ENCODE peak calls at places on chromosome 4, in four cellular contexts. L, W, B and F are unnamed samples.
A peak's percentile ranks its signal among the peaks of the same experiment; 100 is the strongest.

GRCh38 chr4:30399476-30399875 is 320.7 kb upstream of the PCDH7 start:
- DNase-seq in W (no peak), B (no peak), L (no peak), F (no peak)

GRCh38 chr4:88846232-88846790 is 148.7 kb upstream of the NAP1L5 start:
- DNase-seq in W (no peak), L (no peak), B (no peak), F (no peak)

GRCh38 chr4:66688674-66689073 is 856.6 kb downstream of the CENPC start:
- DNase-seq in B (peak; percentile 19), W (no peak), L (no peak), F (no peak)

GRCh38 chr4:182067828-182068227 is 175.4 kb upstream of the TENM3 start:
- DNase-seq in L (no peak), B (no peak), W (no peak), F (no peak)

GRCh38 chr4:3680656-3681055 is 85.5 kb upstream of the ADRA2C start:
- DNase-seq in L (no peak), W (no peak), B (no peak), F (no peak)

GRCh38 chr4:156774422-156774821 is 197.2 kb downstream of the PDGFC start:
- DNase-seq in W (no peak), B (no peak), L (no peak), F (no peak)

GRCh38 chr4:123298798-123299197 is 97.8 kb upstream of the SPRY1 start:
- DNase-seq in B (no peak), L (no peak), W (no peak), F (no peak)

GRCh38 chr4:94877973-94878372 is 120.2 kb downstream of the BMPR1B start:
- DNase-seq in L (no peak), W (no peak), B (no peak), F (no peak)

GRCh38 chr4:82774711-82775171 is 23.9 kb downstream of the SCD5 start:
- DNase-seq in W (no peak), L (no peak), B (no peak), F (no peak)

GRCh38 chr4:112075129-112075753 is 70.0 kb upstream of the FAM241A start:
- DNase-seq in W (no peak), B (peak; percentile 17), L (peak; percentile 47), F (peak; percentile 36)

GRCh38 chr4:148057425-148058020 is 325.6 kb downstream of the ARHGAP10 start:
- DNase-seq in W (no peak), B (no peak), L (no peak), F (no peak)

GRCh38 chr4:90727938-90728337 is 600.7 kb downstream of the CCSER1 start:
- DNase-seq in B (no peak), W (no peak), L (no peak), F (no peak)

GRCh38 chr4:38980903-38981676 is 51.1 kb downstream of the TMEM156 start:
- DNase-seq in W (no peak), L (no peak), B (no peak), F (peak; percentile 24)

GRCh38 chr4:43411226-43411625 is 518.7 kb downstream of the GRXCR1 start:
- DNase-seq in W (no peak), L (no peak), B (no peak), F (no peak)

GRCh38 chr4:40886931-40887330 is 137.2 kb downstream of the NSUN7 start:
- DNase-seq in B (no peak), L (no peak), W (no peak), F (no peak)

GRCh38 chr4:138115053-138115452 is 127.1 kb downstream of the SLC7A11 start:
- DNase-seq in L (no peak), B (no peak), W (no peak), F (no peak)

GRCh38 chr4:60452259-60452658 is 747.9 kb upstream of the ADGRL3 start:
- DNase-seq in B (no peak), L (no peak), W (no peak), F (no peak)

GRCh38 chr4:71545168-71545567 is 206.3 kb downstream of the SLC4A4 start:
- DNase-seq in L (no peak), B (peak; percentile 34), W (no peak), F (no peak)

GRCh38 chr4:68906238-68907137 is 45.1 kb downstream of the UGT2A3 start:
- DNase-seq in B (no peak), L (no peak), W (no peak), F (no peak)

GRCh38 chr4:47650584-47651130 is 165.6 kb downstream of the ATP10D start:
- DNase-seq in L (no peak), B (no peak), W (no peak), F (no peak)